ENCODE peak calls at places on chromosomes 6 and 20, in ten cellular contexts. D is brain microvascular endothelial cell; Y is Peyer's patch; C is HepG2; S is breast epithelium; I is psoas muscle; F is fibroblast of mammary gland; V is ascending aorta; X is CD4-positive, alpha-beta T cell; M is BJ. K is an unnamed sample.
A peak's percentile ranks its signal among the peaks of the same experiment; 100 is the strongest.

GRCh38 chr20:34514897-34515483 is 1.2 kb upstream of the DYNLRB1 start:
- DNase-seq in V (no peak), Y (no peak), X (no peak), S (no peak), I (no peak), M (no peak), D (no peak), F (peak; percentile 41), C (no peak), K (no peak)

GRCh38 chr6:70375882-70376281 is 37.4 kb upstream of the FAM135A start:
- DNase-seq in M (no peak), X (no peak), I (no peak), F (peak; percentile 19), C (peak; percentile 12), V (no peak), S (no peak), Y (no peak), D (no peak), K (no peak)

GRCh38 chr6:33936911-33937310 is 133.1 kb upstream of the MLN start:
- DNase-seq in F (peak; percentile 12), X (no peak), D (no peak), C (no peak), I (no peak), V (no peak), M (no peak), S (no peak), Y (no peak), K (no peak)

GRCh38 chr6:127582777-127583462 is 5.9 kb downstream of the C6orf58 start:
- DNase-seq in D (peak; percentile 75), V (no peak), S (no peak), F (peak; percentile 91), I (no peak), M (peak; percentile 27), X (no peak), C (peak; percentile 6), Y (no peak), K (no peak)

GRCh38 chr6:31010393-31011060 is at the start of gene MUC22:
- DNase-seq in C (no peak), F (peak; percentile 75), D (peak; percentile 45), Y (no peak), X (no peak), S (no peak), M (peak; percentile 22), V (no peak), I (no peak), K (no peak)

GRCh38 chr6:163667372-163668060 is 253.0 kb downstream of the QKI start:
- DNase-seq in F (peak; percentile 72), D (peak; percentile 14), V (no peak), S (no peak), M (no peak), I (no peak), C (no peak), Y (no peak), X (peak; percentile 5), K (no peak)

GRCh38 chr6:170172825-170173231 is 118.0 kb downstream of the DLL1 start:
- DNase-seq in V (no peak), M (no peak), I (no peak), S (peak; percentile 34), X (no peak), D (no peak), F (no peak), Y (peak; percentile 35), C (no peak), K (no peak)

GRCh38 chr20:371755-372542 is 8.6 kb upstream of the TRIB3 start:
- DNase-seq in X (no peak), I (peak; percentile 90), C (peak; percentile 99), V (no peak), M (peak; percentile 53), F (peak; percentile 79), D (peak; percentile 55), Y (no peak), S (no peak), K (peak; percentile 71)

GRCh38 chr6:104700371-104701185 is 159.1 kb downstream of the HACE1 start:
- DNase-seq in F (no peak), Y (no peak), C (no peak), M (no peak), D (no peak), X (no peak), I (no peak), S (no peak), V (no peak), K (no peak)

GRCh38 chr20:47543006-47543431 is 41.3 kb downstream of the NCOA3 start:
- DNase-seq in F (peak; percentile 43), S (no peak), X (no peak), V (no peak), M (no peak), I (no peak), C (no peak), Y (no peak), D (peak; percentile 45), K (no peak)

GRCh38 chr6:160667854-160668481 is 3.9 kb upstream of the LPA start:
- DNase-seq in X (peak; percentile 12), S (no peak), V (no peak), F (no peak), I (no peak), Y (no peak), C (peak; percentile 50), M (no peak), D (no peak), K (peak; percentile 48)

GRCh38 chr6:124040655-124041054 is 237.0 kb downstream of the NKAIN2 start:
- DNase-seq in I (no peak), M (no peak), C (no peak), V (no peak), F (no peak), Y (no peak), S (no peak), D (no peak), X (no peak), K (no peak)

GRCh38 chr6:169188051-169188863 is 65.4 kb downstream of the THBS2 start:
- DNase-seq in Y (no peak), D (peak; percentile 88), S (no peak), I (no peak), V (no peak), M (peak; percentile 66), F (peak; percentile 99), C (no peak), X (no peak), K (no peak)

GRCh38 chr6:40879169-40879568 is 159.9 kb downstream of the UNC5CL start:
- DNase-seq in D (no peak), Y (no peak), X (no peak), F (no peak), M (no peak), S (no peak), I (no peak), V (no peak), C (no peak), K (no peak)

GRCh38 chr6:40876336-40876735 is 162.7 kb downstream of the UNC5CL start:
- DNase-seq in S (no peak), C (no peak), D (no peak), X (no peak), M (no peak), V (no peak), Y (no peak), I (no peak), F (no peak), K (no peak)

GRCh38 chr6:40877362-40877761 is 161.7 kb downstream of the UNC5CL start:
- DNase-seq in V (no peak), I (no peak), D (no peak), M (no peak), F (peak; percentile 9), S (no peak), C (no peak), X (no peak), Y (no peak), K (no peak)

DNA sequence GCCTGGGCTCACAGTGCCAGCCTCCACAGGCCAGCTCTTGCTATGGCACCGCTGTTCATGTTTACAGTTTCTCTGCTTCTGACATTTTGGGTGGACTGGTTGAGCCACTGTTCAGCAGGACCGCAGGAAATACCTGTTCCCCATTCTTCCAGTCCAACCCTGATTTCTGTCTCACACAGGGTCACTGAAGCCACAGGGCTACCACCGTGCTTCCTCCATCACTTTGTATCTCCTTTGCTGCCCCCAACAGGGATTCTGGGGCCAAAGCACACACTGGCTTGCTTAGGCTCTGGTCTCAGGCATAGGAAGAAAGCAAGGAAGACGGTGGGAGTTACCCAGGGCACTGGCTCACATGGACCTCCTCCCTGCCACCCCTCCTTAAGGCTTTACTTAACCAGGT is 164.5 kb downstream of the UNC5CL start:
- DNase-seq in V (no peak), C (no peak), I (no peak), D (no peak), X (no peak), Y (no peak), S (no peak), F (no peak), M (no peak), K (no peak)
- TF ChIP-seq CTCF in V (no peak), C (peak; percentile 55), I (no peak), D (peak; percentile 26), X (no peak), Y (no peak), S (no peak), F (no peak), M (peak; percentile 3), K (no peak)

GRCh38 chr20:58763076-58763475 is 70.5 kb downstream of the NPEPL1 start:
- DNase-seq in V (no peak), Y (no peak), M (no peak), F (no peak), S (no peak), D (no peak), C (no peak), X (no peak), I (no peak), K (no peak)
- TF ChIP-seq CTCF in V (no peak), Y (no peak), M (no peak), F (no peak), S (no peak), D (no peak), C (no peak), X (no peak), I (no peak), K (no peak)

GRCh38 chr20:2672446-2672845 is 8.4 kb upstream of the IDH3B start:
- DNase-seq in V (no peak), Y (no peak), X (no peak), D (no peak), C (no peak), I (no peak), F (no peak), M (no peak), S (no peak), K (no peak)

GRCh38 chr20:2673453-2673852 is 9.4 kb upstream of the IDH3B start:
- DNase-seq in M (no peak), C (no peak), Y (no peak), X (no peak), V (no peak), I (no peak), F (no peak), S (no peak), D (no peak), K (no peak)

GRCh38 chr20:2671977-2672376 is 8.0 kb upstream of the IDH3B start:
- DNase-seq in D (no peak), C (no peak), X (no peak), I (no peak), M (no peak), F (no peak), V (no peak), S (no peak), Y (no peak), K (no peak)
- TF ChIP-seq CTCF in D (peak; percentile 38), C (peak; percentile 50), X (no peak), I (no peak), M (peak; percentile 12), F (peak; percentile 17), V (no peak), S (no peak), Y (no peak), K (no peak)

DNA sequence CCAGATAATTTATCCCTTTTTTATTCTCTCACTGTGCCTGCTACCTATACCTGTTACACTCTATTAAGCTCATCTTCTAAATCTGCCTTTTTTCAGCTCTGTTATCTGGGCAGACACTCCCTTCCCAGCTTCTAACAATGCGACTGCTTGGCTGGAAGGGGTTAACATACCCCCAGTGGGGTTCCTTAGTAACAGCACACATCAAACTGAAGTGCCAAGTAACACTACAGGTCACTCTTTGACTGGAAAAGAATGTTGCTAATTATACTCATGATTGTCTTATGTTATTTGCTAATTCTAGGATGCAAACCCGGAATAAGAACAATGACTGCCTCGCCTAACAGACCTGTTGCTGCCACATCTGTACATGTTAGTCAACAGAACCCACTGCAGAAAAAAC is 203.5 kb downstream of the EPM2A start:
- DNase-seq in I (no peak), S (no peak), C (no peak), M (no peak), D (no peak), Y (no peak), X (no peak), V (no peak), F (no peak), K (no peak)
- TF ChIP-seq CTCF in I (no peak), S (no peak), C (no peak), M (no peak), D (no peak), Y (no peak), X (no peak), V (no peak), F (no peak), K (no peak)